ENCODE peak calls at places on chromosomes 11 and 22, in five cellular contexts. Z, F, L, A and X are unnamed samples.

GRCh38 chr11:19200410-19201201 is 1.2 kb downstream of the CSRP3 start:
- DNase-seq in F (no peak), Z (no peak), A (no peak), L (no peak), X (no peak)

GRCh38 chr11:82733444-82734119 is at the start of gene FAM181B:
- DNase-seq in L (no peak), A (no peak), Z (peak; percentile 71), F (peak; percentile 57), X (no peak)

GRCh38 chr11:28114731-28115130 is 6.5 kb downstream of the METTL15 start:
- DNase-seq in Z (no peak), A (no peak), F (no peak), L (no peak), X (no peak)

GRCh38 chr22:42932857-42933782 is 76.0 kb upstream of the ARFGAP3 start:
- DNase-seq in F (peak; percentile 47), L (no peak), A (peak; percentile 71), Z (no peak), X (no peak)

GRCh38 chr11:130114281-130114680 is 44.6 kb downstream of the APLP2 start:
- DNase-seq in F (no peak), L (no peak), A (no peak), Z (no peak), X (no peak)

GRCh38 chr11:13336246-13336873 is 58.8 kb downstream of the BMAL1 start:
- DNase-seq in Z (no peak), A (no peak), F (no peak), L (no peak), X (no peak)

GRCh38 chr11:12460441-12460840 is 83.1 kb downstream of the PARVA start:
- DNase-seq in A (no peak), L (peak; percentile 14), Z (no peak), F (no peak), X (no peak)

GRCh38 chr11:63510360-63511130 is 4.7 kb downstream of the LGALS12 start:
- DNase-seq in L (no peak), Z (no peak), F (no peak), A (no peak), X (no peak)

GRCh38 chr22:39081557-39081956 is 4.5 kb downstream of the APOBEC3G start:
- DNase-seq in Z (no peak), A (no peak), L (no peak), F (no peak), X (no peak)

GRCh38 chr11:106091480-106092123 is 14.1 kb downstream of the AASDHPPT start:
- DNase-seq in Z (no peak), L (no peak), F (no peak), A (peak; percentile 56), X (no peak)

GRCh38 chr11:35553831-35554230 is 28.4 kb upstream of the PAMR1 start:
- DNase-seq in L (no peak), A (no peak), Z (no peak), F (no peak), X (no peak)

GRCh38 chr11:100727410-100727809 is 40.3 kb downstream of the ARHGAP42 start:
- DNase-seq in F (peak; percentile 6), L (no peak), Z (no peak), A (no peak), X (no peak)

GRCh38 chr11:123707606-123708205 is 33.8 kb downstream of the ZNF202 start:
- DNase-seq in L (peak; percentile 42), Z (peak; percentile 15), F (peak; percentile 72), A (peak; percentile 30), X (peak; percentile 57)

GRCh38 chr11:2445948-2446551 is 1.2 kb downstream of the KCNQ1 start:
- DNase-seq in L (no peak), Z (no peak), F (no peak), A (no peak), X (no peak)

GRCh38 chr11:106389096-106389495 is 311.6 kb downstream of the AASDHPPT start:
- DNase-seq in A (no peak), F (no peak), Z (no peak), L (no peak), X (no peak)

GRCh38 chr22:42990131-42990838 is 24.7 kb downstream of the PACSIN2 start:
- DNase-seq in L (peak; percentile 45), A (no peak), Z (no peak), F (no peak), X (no peak)

GRCh38 chr11:61028135-61028729 is 56.8 kb downstream of the CD6 start:
- DNase-seq in Z (no peak), A (peak; percentile 76), L (no peak), F (no peak), X (no peak)

GRCh38 chr11:11171854-11172253 is 181.2 kb downstream of the CSNK2A3 start:
- DNase-seq in L (no peak), Z (no peak), A (peak; percentile 61), F (no peak), X (no peak)

GRCh38 chr11:77525455-77526091 is 51.7 kb upstream of the PAK1 start:
- DNase-seq in L (no peak), F (no peak), A (no peak), Z (no peak), X (no peak)

GRCh38 chr11:95398437-95399112 is 167.6 kb upstream of the SESN3 start:
- DNase-seq in A (no peak), Z (no peak), F (peak; percentile 62), L (no peak), X (no peak)

GRCh38 chr11:83724704-83725114 is 438.5 kb upstream of the CCDC90B start:
- DNase-seq in A (no peak), F (no peak), Z (peak; percentile 15), L (no peak), X (no peak)

GRCh38 chr11:78022397-78023396 is at the start of gene KCTD14:
- DNase-seq in L (peak; percentile 53), F (no peak), A (no peak), Z (no peak), X (no peak)

GRCh38 chr11:13216019-13217006 is 61.3 kb upstream of the BMAL1 start:
- DNase-seq in L (peak; percentile 37), F (no peak), Z (no peak), A (no peak), X (peak; percentile 94)

GRCh38 chr11:122405788-122406341 is 249.7 kb upstream of the UBASH3B start:
- DNase-seq in Z (no peak), L (no peak), F (no peak), A (no peak), X (no peak)

GRCh38 chr11:16774920-16775603 is 36.6 kb downstream of the C11orf58 start:
- DNase-seq in L (peak; percentile 65), A (no peak), F (no peak), Z (no peak), X (no peak)

GRCh38 chr11:126567419-126567818 is 211.9 kb downstream of the ST3GAL4 start:
- DNase-seq in Z (no peak), F (no peak), L (no peak), A (no peak), X (no peak)

GRCh38 chr11:112392860-112393259 is 132.2 kb upstream of the PLET1 start:
- DNase-seq in F (no peak), A (no peak), Z (no peak), L (no peak), X (no peak)
- TF ChIP-seq ATF3 in F (no peak), A (no peak), Z (no peak), L (no peak), X (no peak)

GRCh38 chr11:64661146-64661545 is 61.9 kb downstream of the NRXN2 start:
- DNase-seq in F (no peak), Z (no peak), A (no peak), L (no peak), X (no peak)

GRCh38 chr11:64661622-64662021 is 61.4 kb downstream of the NRXN2 start:
- DNase-seq in Z (no peak), A (no peak), L (no peak), F (no peak), X (no peak)

GRCh38 chr11:64660706-64661105 is 62.3 kb downstream of the NRXN2 start:
- DNase-seq in L (no peak), Z (no peak), A (no peak), F (no peak), X (no peak)

GRCh38 chr11:64659417-64660144 is 63.4 kb downstream of the NRXN2 start:
- DNase-seq in Z (no peak), A (no peak), F (peak; percentile 87), L (peak; percentile 39), X (peak; percentile 81)

GRCh38 chr11:64660205-64660604 is 62.8 kb downstream of the NRXN2 start:
- DNase-seq in L (no peak), F (no peak), Z (no peak), A (no peak), X (no peak)
- TF ChIP-seq SP1 in L (no peak), F (no peak), Z (no peak), A (no peak), X (no peak)

GRCh38 chr11:116790167-116791001 is 1.3 kb downstream of the APOA5 start:
- DNase-seq in F (no peak), A (no peak), Z (no peak), L (no peak), X (no peak)
- H3K9ac ChIP-seq in F (peak overlapping the region; percentile 29), A (no peak overlapping the region), Z (no peak overlapping the region), L (peak overlapping the region; percentile 80), X (no peak overlapping the region)

GRCh38 chr11:69889400-69890372 is 70.5 kb upstream of the FGF3 start:
- DNase-seq in L (no peak), A (no peak), Z (no peak), F (no peak), X (no peak)
- TF ChIP-seq ATF3 in L (no peak), A (no peak), Z (no peak), F (no peak), X (no peak)

GRCh38 chr11:117820071-117820470 is 4.5 kb downstream of the FXYD2 start:
- DNase-seq in Z (no peak), A (no peak), F (no peak), L (no peak), X (no peak)

GRCh38 chr11:117819096-117820040 is 5.2 kb downstream of the FXYD2 start:
- DNase-seq in F (peak; percentile 83), A (no peak), L (peak; percentile 61), Z (peak; percentile 54), X (peak; percentile 70)

GRCh38 chr11:117816846-117817212 is 7.7 kb downstream of the FXYD2 start:
- DNase-seq in A (no peak), L (no peak), F (no peak), Z (no peak), X (no peak)

GRCh38 chr11:117817213-117818035 is 7.1 kb downstream of the FXYD2 start:
- DNase-seq in L (peak; percentile 49), Z (peak; percentile 70), A (peak; percentile 93), F (peak; percentile 78), X (peak; percentile 63)

GRCh38 chr11:117818036-117818858 is 6.3 kb downstream of the FXYD2 start:
- DNase-seq in A (no peak), L (no peak), Z (no peak), F (no peak), X (no peak)
- TF ChIP-seq SP1 in A (peak; percentile 45), L (no peak), Z (no peak), F (no peak), X (no peak)